ENCODE peak calls at places on chromosome 14, in ten cellular contexts. One of them, this sample, is unnamed.

GRCh38 chr14:101721951-101722661 is 39.4 kb upstream of the PPP2R5C start:
- DNase-seq in neural progenitor cell: no peak
- DNase-seq in AG04450: no peak
- DNase-seq in aorta: no peak
- DNase-seq in colonic mucosa: peak; percentile 71
- DNase-seq in IMR-90: no peak
- DNase-seq in mesendoderm: peak; percentile 87
- DNase-seq in lung: peak; percentile 31
- DNase-seq in Peyer's patch: peak; percentile 91
- DNase-seq in thoracic aorta: no peak
- DNase-seq in this sample: no peak

GRCh38 chr14:103519837-103520212 is 2.8 kb downstream of the CKB start:
- DNase-seq in neural progenitor cell: no peak
- DNase-seq in AG04450: no peak
- DNase-seq in aorta: peak; percentile 81
- DNase-seq in colonic mucosa: no peak
- DNase-seq in IMR-90: no peak
- DNase-seq in mesendoderm: no peak
- DNase-seq in lung: no peak
- DNase-seq in Peyer's patch: no peak
- DNase-seq in thoracic aorta: no peak
- DNase-seq in this sample: no peak

GRCh38 chr14:96160913-96161310 is 43.7 kb upstream of the BDKRB2 start:
- DNase-seq in neural progenitor cell: no peak
- DNase-seq in AG04450: no peak
- DNase-seq in aorta: no peak
- DNase-seq in colonic mucosa: peak; percentile 15
- DNase-seq in IMR-90: no peak
- DNase-seq in mesendoderm: no peak
- DNase-seq in lung: no peak
- DNase-seq in Peyer's patch: peak; percentile 34
- DNase-seq in thoracic aorta: no peak
- DNase-seq in this sample: no peak

GRCh38 chr14:89373185-89373584 is 43.8 kb downstream of the FOXN3 start:
- DNase-seq in neural progenitor cell: no peak
- DNase-seq in AG04450: no peak
- DNase-seq in aorta: no peak
- DNase-seq in colonic mucosa: no peak
- DNase-seq in IMR-90: no peak
- DNase-seq in mesendoderm: no peak
- DNase-seq in lung: no peak
- DNase-seq in Peyer's patch: no peak
- DNase-seq in thoracic aorta: no peak
- DNase-seq in this sample: no peak

GRCh38 chr14:71618716-71619115 is 313.5 kb upstream of the RGS6 start:
- DNase-seq in neural progenitor cell: no peak
- DNase-seq in AG04450: no peak
- DNase-seq in aorta: no peak
- DNase-seq in colonic mucosa: no peak
- DNase-seq in IMR-90: no peak
- DNase-seq in mesendoderm: no peak
- DNase-seq in lung: no peak
- DNase-seq in Peyer's patch: no peak
- DNase-seq in thoracic aorta: no peak
- DNase-seq in this sample: no peak

GRCh38 chr14:82755923-82756322 is 1222.3 kb upstream of the SEL1L start:
- DNase-seq in neural progenitor cell: no peak
- DNase-seq in AG04450: no peak
- DNase-seq in aorta: no peak
- DNase-seq in colonic mucosa: no peak
- DNase-seq in IMR-90: no peak
- DNase-seq in mesendoderm: no peak
- DNase-seq in lung: no peak
- DNase-seq in Peyer's patch: no peak
- DNase-seq in thoracic aorta: no peak
- DNase-seq in this sample: no peak

GRCh38 chr14:91744068-91744480 is 12.2 kb upstream of the CATSPERB start:
- DNase-seq in neural progenitor cell: no peak
- DNase-seq in AG04450: no peak
- DNase-seq in aorta: no peak
- DNase-seq in colonic mucosa: peak; percentile 69
- DNase-seq in IMR-90: no peak
- DNase-seq in mesendoderm: peak; percentile 38
- DNase-seq in lung: peak; percentile 33
- DNase-seq in Peyer's patch: peak; percentile 65
- DNase-seq in thoracic aorta: no peak
- DNase-seq in this sample: no peak

GRCh38 chr14:79514700-79515099 is 696.6 kb downstream of the DIO2 start:
- DNase-seq in neural progenitor cell: no peak
- DNase-seq in AG04450: peak; percentile 8
- DNase-seq in aorta: no peak
- DNase-seq in colonic mucosa: no peak
- DNase-seq in IMR-90: peak; percentile 73
- DNase-seq in mesendoderm: peak; percentile 34
- DNase-seq in lung: no peak
- DNase-seq in Peyer's patch: no peak
- DNase-seq in thoracic aorta: no peak
- DNase-seq in this sample: no peak

GRCh38 chr14:58298477-58298879 is at the start of gene ARID4A:
- DNase-seq in neural progenitor cell: no peak
- DNase-seq in AG04450: no peak
- DNase-seq in aorta: peak; percentile 90
- DNase-seq in colonic mucosa: peak; percentile 95
- DNase-seq in IMR-90: no peak
- DNase-seq in mesendoderm: no peak
- DNase-seq in lung: peak; percentile 92
- DNase-seq in Peyer's patch: peak; percentile 96
- DNase-seq in thoracic aorta: peak; percentile 70
- DNase-seq in this sample: peak; percentile 94

GRCh38 chr14:54428527-54428926 is 12.6 kb downstream of the CNIH1 start:
- DNase-seq in neural progenitor cell: no peak
- DNase-seq in AG04450: no peak
- DNase-seq in aorta: no peak
- DNase-seq in colonic mucosa: no peak
- DNase-seq in IMR-90: no peak
- DNase-seq in mesendoderm: no peak
- DNase-seq in lung: no peak
- DNase-seq in Peyer's patch: no peak
- DNase-seq in thoracic aorta: no peak
- DNase-seq in this sample: no peak

GRCh38 chr14:27391331-27391730 is 793.5 kb upstream of the NOVA1 start:
- DNase-seq in neural progenitor cell: no peak
- DNase-seq in AG04450: no peak
- DNase-seq in aorta: no peak
- DNase-seq in colonic mucosa: no peak
- DNase-seq in IMR-90: no peak
- DNase-seq in mesendoderm: peak; percentile 11
- DNase-seq in lung: no peak
- DNase-seq in Peyer's patch: no peak
- DNase-seq in thoracic aorta: no peak
- DNase-seq in this sample: no peak

DNA sequence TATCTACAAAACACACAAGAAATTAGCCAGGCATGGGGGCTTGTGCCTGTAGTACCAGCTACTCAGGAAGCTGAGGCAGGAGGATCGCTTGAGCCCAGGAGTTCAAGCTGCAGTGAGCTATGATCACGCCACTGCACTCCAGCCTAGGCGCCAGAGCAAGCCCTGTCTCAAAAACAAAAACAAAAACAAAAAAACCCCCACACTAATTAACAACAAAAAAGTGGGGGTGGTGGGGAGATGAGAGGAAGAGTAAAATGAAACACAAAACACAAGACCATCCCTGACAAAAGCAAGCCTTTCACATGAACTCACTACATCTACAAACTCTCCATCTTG is 53.9 kb upstream of the HECTD1 start:
- DNase-seq in neural progenitor cell: no peak
- DNase-seq in AG04450: no peak
- DNase-seq in aorta: no peak
- DNase-seq in colonic mucosa: no peak
- DNase-seq in IMR-90: no peak
- DNase-seq in mesendoderm: no peak
- DNase-seq in lung: no peak
- DNase-seq in Peyer's patch: no peak
- DNase-seq in thoracic aorta: no peak
- DNase-seq in this sample: no peak
- H3K27ac ChIP-seq in neural progenitor cell: no peak overlapping the region
- H3K27ac ChIP-seq in AG04450: peak overlapping the region; percentile 63
- H3K27ac ChIP-seq in aorta: no peak overlapping the region
- H3K27ac ChIP-seq in colonic mucosa: no peak overlapping the region
- H3K27ac ChIP-seq in IMR-90: peak overlapping the region; percentile 88
- H3K27ac ChIP-seq in mesendoderm: no peak overlapping the region
- H3K27ac ChIP-seq in lung: peak overlapping the region; percentile 85
- H3K27ac ChIP-seq in Peyer's patch: peak overlapping the region; percentile 25
- H3K27ac ChIP-seq in thoracic aorta: no peak overlapping the region
- H3K27ac ChIP-seq in this sample: peak overlapping the region; percentile 53

GRCh38 chr14:106578479-106578878 is 1052.1 kb downstream of the TMEM121 start:
- DNase-seq in neural progenitor cell: no peak
- DNase-seq in AG04450: no peak
- DNase-seq in aorta: no peak
- DNase-seq in colonic mucosa: no peak
- DNase-seq in IMR-90: no peak
- DNase-seq in mesendoderm: no peak
- DNase-seq in lung: no peak
- DNase-seq in Peyer's patch: peak; percentile 54
- DNase-seq in thoracic aorta: no peak
- DNase-seq in this sample: no peak

DNA sequence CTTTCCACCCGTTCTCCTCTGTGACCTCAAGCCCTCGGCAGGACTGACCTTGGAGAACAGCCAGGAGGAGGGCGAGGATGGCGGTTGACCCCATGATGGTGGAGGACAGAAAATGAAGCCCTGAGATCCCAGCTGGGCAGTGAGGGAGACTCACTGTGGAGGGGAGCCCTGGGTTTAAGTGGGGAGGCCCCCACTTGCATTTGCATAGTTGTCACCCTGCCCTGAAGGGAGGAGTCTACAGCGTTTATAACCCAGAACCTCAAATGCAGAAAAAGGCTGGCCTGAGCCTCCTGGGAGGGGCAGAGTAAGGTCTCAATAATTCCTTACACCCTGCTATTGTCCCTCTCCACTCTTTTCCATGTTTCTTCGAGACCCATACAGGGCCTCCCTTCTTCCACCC is 1052.7 kb downstream of the TMEM121 start:
- DNase-seq in neural progenitor cell: no peak
- DNase-seq in AG04450: no peak
- DNase-seq in aorta: no peak
- DNase-seq in colonic mucosa: no peak
- DNase-seq in IMR-90: no peak
- DNase-seq in mesendoderm: no peak
- DNase-seq in lung: no peak
- DNase-seq in Peyer's patch: no peak
- DNase-seq in thoracic aorta: no peak
- DNase-seq in this sample: no peak
- H3K4me3 ChIP-seq in neural progenitor cell: no peak overlapping the region
- H3K4me3 ChIP-seq in AG04450: no peak overlapping the region
- H3K4me3 ChIP-seq in aorta: no peak overlapping the region
- H3K4me3 ChIP-seq in colonic mucosa: no peak overlapping the region
- H3K4me3 ChIP-seq in IMR-90: no peak overlapping the region
- H3K4me3 ChIP-seq in mesendoderm: no peak overlapping the region
- H3K4me3 ChIP-seq in lung: no peak overlapping the region
- H3K4me3 ChIP-seq in Peyer's patch: no peak overlapping the region
- H3K4me3 ChIP-seq in thoracic aorta: no peak overlapping the region
- H3K4me3 ChIP-seq in this sample: no peak overlapping the region

GRCh38 chr14:74391479-74391878 is 34.5 kb downstream of the SYNDIG1L start:
- DNase-seq in neural progenitor cell: no peak
- DNase-seq in AG04450: no peak
- DNase-seq in aorta: no peak
- DNase-seq in colonic mucosa: no peak
- DNase-seq in IMR-90: no peak
- DNase-seq in mesendoderm: no peak
- DNase-seq in lung: no peak
- DNase-seq in Peyer's patch: no peak
- DNase-seq in thoracic aorta: no peak
- DNase-seq in this sample: no peak

GRCh38 chr14:74395094-74395493 is 30.9 kb downstream of the SYNDIG1L start:
- DNase-seq in neural progenitor cell: no peak
- DNase-seq in AG04450: no peak
- DNase-seq in aorta: no peak
- DNase-seq in colonic mucosa: no peak
- DNase-seq in IMR-90: no peak
- DNase-seq in mesendoderm: no peak
- DNase-seq in lung: no peak
- DNase-seq in Peyer's patch: no peak
- DNase-seq in thoracic aorta: no peak
- DNase-seq in this sample: no peak

GRCh38 chr14:74394549-74394948 is 31.5 kb downstream of the SYNDIG1L start:
- DNase-seq in neural progenitor cell: no peak
- DNase-seq in AG04450: no peak
- DNase-seq in aorta: no peak
- DNase-seq in colonic mucosa: no peak
- DNase-seq in IMR-90: no peak
- DNase-seq in mesendoderm: no peak
- DNase-seq in lung: no peak
- DNase-seq in Peyer's patch: no peak
- DNase-seq in thoracic aorta: no peak
- DNase-seq in this sample: no peak

GRCh38 chr14:74389980-74390379 is 36.0 kb downstream of the SYNDIG1L start:
- DNase-seq in neural progenitor cell: no peak
- DNase-seq in AG04450: no peak
- DNase-seq in aorta: no peak
- DNase-seq in colonic mucosa: no peak
- DNase-seq in IMR-90: no peak
- DNase-seq in mesendoderm: no peak
- DNase-seq in lung: no peak
- DNase-seq in Peyer's patch: no peak
- DNase-seq in thoracic aorta: no peak
- DNase-seq in this sample: peak; percentile 21

GRCh38 chr14:74392616-74393570 is 33.1 kb downstream of the SYNDIG1L start:
- DNase-seq in neural progenitor cell: no peak
- DNase-seq in AG04450: no peak
- DNase-seq in aorta: no peak
- DNase-seq in colonic mucosa: no peak
- DNase-seq in IMR-90: no peak
- DNase-seq in mesendoderm: peak; percentile 55
- DNase-seq in lung: no peak
- DNase-seq in Peyer's patch: no peak
- DNase-seq in thoracic aorta: no peak
- DNase-seq in this sample: no peak
- H3K27me3 ChIP-seq in neural progenitor cell: no peaks in the 10 kb centered on the region
- H3K27me3 ChIP-seq in AG04450: peaks cover 40% of the 10 kb centered on the region
- H3K27me3 ChIP-seq in aorta: no peaks in the 10 kb centered on the region
- H3K27me3 ChIP-seq in colonic mucosa: no peaks in the 10 kb centered on the region
- H3K27me3 ChIP-seq in IMR-90: peaks cover 51% of the 10 kb centered on the region
- H3K27me3 ChIP-seq in mesendoderm: no peaks in the 10 kb centered on the region
- H3K27me3 ChIP-seq in lung: no peaks in the 10 kb centered on the region
- H3K27me3 ChIP-seq in Peyer's patch: no peaks in the 10 kb centered on the region
- H3K27me3 ChIP-seq in thoracic aorta: no peaks in the 10 kb centered on the region
- H3K27me3 ChIP-seq in this sample: no peaks in the 10 kb centered on the region

GRCh38 chr14:32564591-32564990 is 235.5 kb downstream of the AKAP6 start:
- DNase-seq in neural progenitor cell: no peak
- DNase-seq in AG04450: no peak
- DNase-seq in aorta: no peak
- DNase-seq in colonic mucosa: no peak
- DNase-seq in IMR-90: peak; percentile 8
- DNase-seq in mesendoderm: no peak
- DNase-seq in lung: no peak
- DNase-seq in Peyer's patch: no peak
- DNase-seq in thoracic aorta: no peak
- DNase-seq in this sample: no peak
- H3K27ac ChIP-seq in neural progenitor cell: no peak overlapping the region
- H3K27ac ChIP-seq in AG04450: no peak overlapping the region
- H3K27ac ChIP-seq in aorta: peak overlapping the region; percentile 18
- H3K27ac ChIP-seq in colonic mucosa: peak overlapping the region; percentile 3
- H3K27ac ChIP-seq in IMR-90: no peak overlapping the region
- H3K27ac ChIP-seq in mesendoderm: no peak overlapping the region
- H3K27ac ChIP-seq in lung: no peak overlapping the region
- H3K27ac ChIP-seq in Peyer's patch: peak overlapping the region; percentile 7
- H3K27ac ChIP-seq in thoracic aorta: peak overlapping the region; percentile 59
- H3K27ac ChIP-seq in this sample: peak overlapping the region; percentile 60

This sample was measured in tibial artery.